ENCODE peak calls at places on chromosomes 13 and 19, in four cellular contexts. Y, T, G and A are unnamed samples.

GRCh38 chr13:20090349-20090748 is 70.5 kb downstream of the GJA3 start:
- DNase-seq in T (no peak), G (no peak), Y (no peak), A (peak; percentile 20)

GRCh38 chr13:33132644-33133440 is 116.6 kb downstream of the KL start:
- DNase-seq in G (no peak), Y (no peak), T (no peak), A (no peak)

GRCh38 chr13:52980695-52981094 is 47.9 kb upstream of the OLFM4 start:
- DNase-seq in Y (no peak), T (no peak), G (no peak), A (no peak)

GRCh38 chr19:39038098-39038497 is 5.7 kb upstream of the FBXO27 start:
- DNase-seq in Y (peak; percentile 37), G (peak; percentile 61), T (no peak), A (peak; percentile 63)

GRCh38 chr13:86813198-86813597 is 858.0 kb upstream of the SLITRK5 start:
- DNase-seq in T (no peak), Y (no peak), G (no peak), A (no peak)

GRCh38 chr13:95784891-95785290 is 108.0 kb downstream of the DNAJC3 start:
- DNase-seq in G (no peak), T (no peak), Y (no peak), A (no peak)

GRCh38 chr13:80306573-80306972 is 34.4 kb downstream of the SPRY2 start:
- DNase-seq in Y (no peak), G (no peak), T (no peak), A (no peak)

GRCh38 chr19:55463583-55464031 is 944 bp downstream of the C19orf85 start:
- DNase-seq in G (no peak), Y (no peak), T (no peak), A (no peak)

GRCh38 chr13:37175996-37176395 is 70.5 kb upstream of the CSNK1A1L start:
- DNase-seq in G (no peak), Y (no peak), T (no peak), A (no peak)

GRCh38 chr19:43624933-43625332 is 5.5 kb upstream of the ZNF428 start:
- DNase-seq in Y (peak; percentile 72), G (no peak), T (no peak), A (no peak)

GRCh38 chr19:8240274-8241229 is 31.4 kb downstream of the CERS4 start:
- DNase-seq in T (peak; percentile 51), G (peak; percentile 90), Y (peak; percentile 47), A (peak; percentile 35)

GRCh38 chr13:61247149-61247936 is 168.3 kb downstream of the PCDH20 start:
- DNase-seq in T (no peak), G (no peak), Y (no peak), A (no peak)

GRCh38 chr19:42290523-42291436 is 11.2 kb upstream of the PRR19 start:
- DNase-seq in G (peak; percentile 61), Y (no peak), T (no peak), A (peak; percentile 44)

GRCh38 chr19:35293733-35294309 is 1.9 kb downstream of the MAG start:
- DNase-seq in T (no peak), G (no peak), Y (no peak), A (no peak)

GRCh38 chr13:109769275-109769674 is 17.1 kb downstream of the IRS2 start:
- DNase-seq in G (no peak), T (no peak), Y (no peak), A (no peak)

GRCh38 chr13:109698779-109699178 is 87.6 kb downstream of the IRS2 start:
- DNase-seq in Y (no peak), T (no peak), G (no peak), A (no peak)

GRCh38 chr19:35868172-35868822 is at the start of gene APLP1:
- DNase-seq in T (no peak), Y (no peak), G (peak; percentile 14), A (peak; percentile 80)

GRCh38 chr19:21256722-21257121 is 72.5 kb downstream of the ZNF708 start:
- DNase-seq in Y (peak; percentile 23), T (peak; percentile 25), G (peak; percentile 48), A (peak; percentile 86)

GRCh38 chr13:97347255-97347653 is 86.7 kb upstream of the RAP2A start:
- DNase-seq in Y (no peak), T (no peak), G (no peak), A (no peak)

GRCh38 chr19:15222738-15223648 is 9.3 kb downstream of the EPHX3 start:
- DNase-seq in G (peak; percentile 66), Y (peak; percentile 33), T (peak; percentile 90), A (no peak)

GRCh38 chr19:40282920-40283319 is 2.2 kb downstream of the AKT2 start:
- DNase-seq in G (no peak), Y (no peak), T (no peak), A (no peak)

GRCh38 chr13:72390909-72391308 is 336.5 kb downstream of the MZT1 start:
- DNase-seq in Y (peak; percentile 48), G (peak; percentile 10), T (no peak), A (no peak)

GRCh38 chr13:37534181-37534580 is 64.4 kb downstream of the POSTN start:
- DNase-seq in G (no peak), Y (no peak), T (no peak), A (no peak)

GRCh38 chr19:14449321-14449720 is 16.2 kb downstream of the PKN1 start:
- DNase-seq in T (no peak), G (no peak), Y (no peak), A (no peak)

GRCh38 chr13:82480415-82480814 is 1401.9 kb downstream of the SLITRK1 start:
- DNase-seq in T (no peak), Y (no peak), G (peak; percentile 0), A (peak; percentile 19)

GRCh38 chr19:44648536-44649370 is 5.0 kb downstream of the PVR start:
- DNase-seq in Y (no peak), T (no peak), G (no peak), A (no peak)

GRCh38 chr19:52226652-52227051 is 36.8 kb downstream of the PPP2R1A start:
- DNase-seq in T (no peak), Y (no peak), G (no peak), A (no peak)

GRCh38 chr19:35585844-35586243 is at the start of gene PMIS2:
- DNase-seq in T (peak; percentile 13), G (no peak), Y (no peak), A (peak; percentile 26)

GRCh38 chr13:95608640-95609280 is 35.7 kb downstream of the DZIP1 start:
- DNase-seq in G (no peak), Y (no peak), T (no peak), A (no peak)

GRCh38 chr19:28296506-28296905 is 916.4 kb downstream of the UQCRFS1 start:
- DNase-seq in G (no peak), T (no peak), Y (no peak), A (no peak)

GRCh38 chr19:58338825-58339558 is 12.2 kb downstream of the ZSCAN22 start:
- DNase-seq in Y (no peak), G (no peak), T (no peak), A (no peak)

GRCh38 chr19:8666814-8667405 is 31.7 kb downstream of the ACTL9 start:
- DNase-seq in T (no peak), Y (no peak), G (no peak), A (no peak)

GRCh38 chr19:48182434-48182833 is 12.0 kb downstream of the ZSWIM9 start:
- DNase-seq in Y (no peak), T (no peak), G (no peak), A (no peak)

GRCh38 chr19:28549680-28550277 is 663.2 kb downstream of the UQCRFS1 start:
- DNase-seq in G (no peak), T (no peak), Y (no peak), A (no peak)

GRCh38 chr13:45518525-45519235 is 53.9 kb downstream of the COG3 start:
- DNase-seq in G (no peak), Y (no peak), T (no peak), A (no peak)

GRCh38 chr19:13707901-13708300 is 56.4 kb upstream of the MRI1 start:
- DNase-seq in T (no peak), G (no peak), Y (no peak), A (no peak)

GRCh38 chr13:113361406-113361805 is 2.5 kb downstream of the GRTP1 start:
- DNase-seq in G (no peak), T (no peak), Y (no peak), A (no peak)
- TF ChIP-seq JUND in G (no peak), T (no peak), Y (no peak), A (no peak)

DNA sequence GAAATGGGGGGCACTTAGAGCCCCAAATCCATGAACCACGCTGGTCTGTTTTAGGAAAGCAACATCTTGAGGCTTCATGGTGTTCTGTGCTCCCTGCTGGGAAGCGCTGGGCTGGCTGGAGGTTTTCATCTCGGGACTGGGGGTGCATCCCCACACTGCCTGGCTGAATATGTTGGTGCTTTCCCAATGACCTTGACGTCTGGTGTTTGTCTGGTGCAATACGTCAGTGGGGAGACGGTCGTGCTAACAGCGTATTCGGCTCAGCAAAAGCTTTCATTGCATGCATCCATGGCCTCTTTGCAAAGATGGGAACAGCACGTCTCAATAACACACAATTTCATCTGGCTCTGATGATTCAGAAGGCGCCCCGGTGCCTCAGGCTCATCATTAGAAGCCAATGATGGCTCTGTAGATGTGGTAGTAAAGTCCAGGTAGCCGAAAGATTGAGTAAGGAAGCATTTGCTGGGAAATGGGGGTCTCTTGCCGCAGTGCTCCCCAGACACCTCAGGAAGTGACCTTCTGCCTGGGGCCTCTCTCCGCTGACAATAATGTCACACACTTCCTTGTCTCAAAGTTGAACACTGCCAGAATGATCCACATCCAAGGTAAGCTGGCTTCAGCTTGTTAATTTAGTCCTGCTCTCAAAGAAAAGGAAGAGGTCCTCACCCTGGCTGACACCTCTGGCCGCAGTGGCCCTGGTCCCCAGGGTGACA is 97.7 kb downstream of the ING1 start:
- DNase-seq in T (no peak), G (no peak), Y (no peak), A (no peak)
- TF ChIP-seq JUND in T (no peak), G (no peak), Y (no peak), A (no peak)

GRCh38 chr13:102586615-102587014 is 10.2 kb upstream of the TPP2 start:
- DNase-seq in T (no peak), G (no peak), Y (no peak), A (no peak)
- TF ChIP-seq JUND in T (no peak), G (no peak), Y (no peak), A (no peak)

GRCh38 chr19:50361290-50362029 is 4.0 kb downstream of the NAPSA start:
- DNase-seq in Y (peak; percentile 37), G (no peak), T (no peak), A (peak; percentile 62)

GRCh38 chr19:50365434-50366306 is at the start of gene NAPSA:
- DNase-seq in Y (no peak), T (no peak), G (no peak), A (no peak)

GRCh38 chr19:50359432-50359818 is 6.0 kb downstream of the NAPSA start:
- DNase-seq in Y (no peak), T (no peak), G (no peak), A (no peak)

GRCh38 chr19:50362030-50362412 is 3.4 kb downstream of the NAPSA start:
- DNase-seq in G (no peak), Y (no peak), T (no peak), A (no peak)

DNA sequence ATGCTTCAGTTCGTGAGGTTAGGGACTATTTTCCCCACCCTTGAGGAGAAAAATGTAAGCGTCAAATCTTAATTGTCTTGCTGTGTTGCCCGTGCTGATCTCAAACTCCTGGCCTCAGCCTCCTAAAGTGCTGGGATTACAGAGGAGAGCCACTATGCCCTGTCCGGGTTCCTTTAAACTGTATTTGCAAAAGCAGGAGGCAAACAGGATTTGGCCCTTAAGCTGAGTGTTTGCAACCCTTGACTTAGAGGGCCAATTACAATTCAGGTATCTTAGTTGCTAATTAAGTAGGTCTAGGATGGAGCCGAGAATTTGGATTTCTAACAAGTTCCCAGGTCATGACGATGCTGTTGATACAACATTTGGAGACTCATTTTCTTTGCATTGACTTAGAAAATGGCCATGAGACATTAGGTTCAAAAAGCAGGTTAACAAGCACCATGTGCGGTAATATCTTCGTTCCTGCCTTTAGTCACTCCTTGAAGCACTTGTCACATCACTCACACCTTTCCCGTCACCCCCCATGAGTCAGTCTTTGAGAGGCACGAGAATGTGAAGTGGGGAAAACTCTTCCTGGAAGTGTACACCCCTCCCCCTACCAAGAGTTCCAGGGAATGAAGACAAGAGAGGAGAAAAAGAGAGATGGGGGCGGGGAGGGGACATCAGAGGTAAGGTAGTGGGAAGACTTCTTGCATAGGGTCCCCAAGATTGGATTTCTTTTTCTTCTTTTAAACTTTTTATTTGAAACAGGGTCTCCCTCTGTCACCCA is 2.6 kb downstream of the NAPSA start:
- DNase-seq in T (no peak), Y (no peak), G (no peak), A (no peak)
- TF ChIP-seq JUND in T (no peak), Y (no peak), G (no peak), A (no peak)